ENCODE peak calls at places on chromosomes 1 and 21, in ten cellular contexts. V is Daoy; L is nephron progenitor cell; K is mucosa of descending colon; F is COR-L47; S is cardiac fibroblast; I is brain microvascular endothelial cell; D is activated CD4-positive, alpha-beta T cell treated with anti-CD3 and anti-CD28 coated beads, Interleukin-2, amount 50 U/mL, for 48 hours; T is fibroblast of mammary gland; W is upper lobe of right lung. Q is an unnamed sample.

GRCh38 chr1:6588893-6589481 is 9.2 kb downstream of the ZBTB48 start:
- DNase-seq in V (no peak), L (no peak), K (no peak), F (no peak), S (no peak), I (no peak), D (no peak), T (no peak), W (peak; percentile 74), Q (no peak)

GRCh38 chr21:34922487-34922886 is 126.6 kb downstream of the RUNX1 start:
- DNase-seq in V (no peak), L (no peak), K (no peak), F (no peak), S (no peak), I (no peak), D (no peak), T (no peak), W (no peak), Q (no peak)

GRCh38 chr1:168509204-168509603 is 34.6 kb downstream of the XCL2 start:
- DNase-seq in V (no peak), L (no peak), K (no peak), F (no peak), S (no peak), I (no peak), D (no peak), T (no peak), W (no peak), Q (no peak)

GRCh38 chr1:112544011-112544688 is 35.4 kb downstream of the WNT2B start:
- DNase-seq in V (peak; percentile 90), L (no peak), K (no peak), F (no peak), S (peak; percentile 96), I (peak; percentile 91), D (no peak), T (peak; percentile 93), W (no peak), Q (no peak)

GRCh38 chr1:211415700-211416099 is 76.3 kb downstream of the RD3 start:
- DNase-seq in V (peak; percentile 2), L (no peak), K (no peak), F (no peak), S (peak; percentile 1), I (no peak), D (no peak), T (no peak), W (no peak), Q (no peak)

GRCh38 chr1:52629021-52629643 is 3.8 kb upstream of the SHISAL2A start:
- DNase-seq in V (no peak), L (peak; percentile 81), K (no peak), F (no peak), S (no peak), I (no peak), D (no peak), T (peak; percentile 1), W (no peak), Q (no peak)

GRCh38 chr21:31426235-31426797 is 82.3 kb upstream of the TIAM1 start:
- DNase-seq in V (no peak), L (no peak), K (no peak), F (no peak), S (peak; percentile 2), I (peak; percentile 37), D (no peak), T (no peak), W (no peak), Q (no peak)

GRCh38 chr1:93995837-93996526 is 86.8 kb upstream of the GCLM start:
- DNase-seq in V (peak; percentile 79), L (no peak), K (no peak), F (peak; percentile 69), S (no peak), I (no peak), D (no peak), T (no peak), W (no peak), Q (no peak)

GRCh38 chr1:163227126-163227525 is 24.4 kb upstream of the RGS5 start:
- DNase-seq in V (no peak), L (no peak), K (no peak), F (no peak), S (no peak), I (no peak), D (no peak), T (peak; percentile 53), W (no peak), Q (no peak)